ENCODE peak calls at places on chromosomes 4 and X, in four cellular contexts. N, M, G and P are unnamed samples.

GRCh38 chr4:61204353-61204752 is 4.2 kb downstream of the ADGRL3 start:
- DNase-seq in G (peak; percentile 51), N (no peak), M (no peak), P (peak; percentile 65)

GRCh38 chrX:131729295-131729694 is 185.4 kb downstream of the OR13H1 start:
- DNase-seq in G (no peak), M (no peak), N (no peak), P (no peak)

GRCh38 chrX:104113237-104113965 is 1.1 kb downstream of the ZCCHC18 start:
- DNase-seq in M (peak; percentile 26), N (peak; percentile 58), G (peak; percentile 2), P (no peak)

GRCh38 chr4:186149872-186150271 is 41.5 kb upstream of the CYP4V2 start:
- DNase-seq in N (peak; percentile 15), G (peak; percentile 39), M (peak; percentile 70), P (no peak)

GRCh38 chrX:130098202-130098552 is 12.1 kb downstream of the ELF4 start:
- DNase-seq in N (no peak), G (no peak), M (no peak), P (no peak)

GRCh38 chr4:156800463-156800862 is 171.1 kb downstream of the PDGFC start:
- DNase-seq in G (no peak), N (no peak), M (no peak), P (no peak)

GRCh38 chr4:64158648-64159326 is 250.5 kb downstream of the TECRL start:
- DNase-seq in M (no peak), G (peak; percentile 59), N (peak; percentile 24), P (peak; percentile 10)

GRCh38 chrX:95762716-95763115 is 921.9 kb upstream of the DIAPH2 start:
- DNase-seq in G (no peak), M (no peak), N (no peak), P (no peak)

GRCh38 chr4:46450556-46450955 is 60.6 kb upstream of the GABRA2 start:
- DNase-seq in M (no peak), G (no peak), N (no peak), P (no peak)

GRCh38 chr4:184167576-184167975 is 50.1 kb downstream of the ENPP6 start:
- DNase-seq in M (no peak), N (no peak), G (no peak), P (no peak)

GRCh38 chr4:16908377-16909021 is 10.1 kb upstream of the LDB2 start:
- DNase-seq in M (no peak), G (no peak), N (no peak), P (no peak)
- H3K4me3 ChIP-seq in M (no peak overlapping the region), G (no peak overlapping the region), N (no peak overlapping the region), P (no peak overlapping the region)

GRCh38 chrX:149938427-149939270 is at the start of gene EOLA2:
- DNase-seq in G (peak; percentile 94), N (peak; percentile 91), M (peak; percentile 92), P (peak; percentile 90)
- TF ChIP-seq CTCF in G (peak; percentile 86), N (no peak), M (peak; percentile 12), P (peak; percentile 69)

GRCh38 chr4:535181-535923 is 36.3 kb downstream of the PIGG start:
- DNase-seq in M (no peak), G (no peak), N (no peak), P (no peak)

GRCh38 chr4:537436-538264 is 38.4 kb downstream of the TMEM271 start:
- DNase-seq in G (no peak), N (no peak), M (no peak), P (no peak)

GRCh38 chr4:535924-536281 is 36.9 kb downstream of the PIGG start:
- DNase-seq in N (no peak), M (no peak), G (no peak), P (no peak)

GRCh38 chr4:534576-535151 is 35.7 kb downstream of the PIGG start:
- DNase-seq in G (no peak), N (no peak), M (no peak), P (no peak)

GRCh38 chr4:536351-536972 is 37.5 kb downstream of the PIGG start:
- DNase-seq in G (no peak), N (no peak), M (no peak), P (no peak)
- H3K36me3 ChIP-seq in G (peaks cover 36% of the 10 kb centered on the region), N (peaks cover 12% of the 10 kb centered on the region), M (peaks cover 20% of the 10 kb centered on the region), P (no peaks in the 10 kb centered on the region)

DNA sequence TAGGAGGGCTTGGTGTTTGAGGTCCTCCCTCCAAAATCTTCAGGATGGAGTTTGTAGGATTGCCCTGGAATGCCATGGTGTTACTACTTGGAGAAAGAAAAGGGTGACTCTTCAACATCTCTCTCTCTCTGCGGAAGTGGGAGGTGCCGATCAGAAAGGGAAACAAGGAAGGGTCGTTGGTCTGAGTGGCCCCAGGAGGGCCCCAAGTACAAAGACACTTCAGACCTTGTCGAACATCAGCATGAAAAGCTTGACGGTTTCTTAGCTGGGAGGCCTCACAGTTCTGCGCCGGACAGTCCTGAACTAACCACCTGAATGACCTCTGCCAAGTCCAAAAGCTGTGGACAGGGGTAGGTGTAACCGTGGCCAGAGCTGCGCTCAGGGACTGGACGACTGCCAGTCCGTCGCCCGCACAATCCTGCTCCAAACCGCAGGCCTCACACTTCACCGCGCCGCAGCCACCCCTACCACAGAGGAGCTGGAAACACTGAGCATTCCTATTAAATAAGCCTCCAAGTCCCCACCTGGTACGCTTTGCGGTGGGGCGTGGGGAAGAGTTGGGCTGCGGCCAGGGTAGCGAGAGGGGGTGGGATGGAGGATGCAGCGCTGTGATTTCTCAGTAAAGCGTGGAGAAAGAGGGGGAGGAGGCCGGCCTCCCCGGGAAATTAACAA is 540 bp upstream of the GSX2 start:
- DNase-seq in G (no peak), N (no peak), M (no peak), P (peak; percentile 28)
- H3K4me3 ChIP-seq in G (peak overlapping the region; percentile 40), N (peak overlapping the region; percentile 40), M (peak overlapping the region; percentile 17), P (no peak overlapping the region)